ENCODE peak calls at places on chromosomes 1 and 21, in seven cellular contexts. One of them, this sample, is unnamed.

GRCh38 chr1:153349363-153350340 is 1.0 kb upstream of the PGLYRP4 start:
- DNase-seq in HCEC 1CT: no peak
- DNase-seq in EH: no peak
- DNase-seq in fibroblast of the conjunctiva: no peak
- DNase-seq in GM12865: peak
- DNase-seq in MM.1S: no peak
- DNase-seq in tibial nerve: no peak
- DNase-seq in this sample: no peak

GRCh38 chr1:211497489-211498045 is 5.6 kb upstream of the RD3 start:
- DNase-seq in fibroblast of the conjunctiva: no peak
- DNase-seq in HCEC 1CT: no peak
- DNase-seq in MM.1S: no peak
- DNase-seq in tibial nerve: no peak
- DNase-seq in EH: no peak
- DNase-seq in GM12865: no peak
- DNase-seq in this sample: no peak

GRCh38 chr21:37746849-37747248 is 169.4 kb downstream of the KCNJ6 start:
- DNase-seq in MM.1S: no peak
- DNase-seq in HCEC 1CT: no peak
- DNase-seq in tibial nerve: no peak
- DNase-seq in EH: no peak
- DNase-seq in fibroblast of the conjunctiva: no peak
- DNase-seq in GM12865: no peak
- DNase-seq in this sample: no peak

GRCh38 chr1:37727186-37727585 is 34.9 kb downstream of the CDCA8 start:
- DNase-seq in GM12865: no peak
- DNase-seq in tibial nerve: no peak
- DNase-seq in MM.1S: no peak
- DNase-seq in HCEC 1CT: no peak
- DNase-seq in EH: no peak
- DNase-seq in fibroblast of the conjunctiva: no peak
- DNase-seq in this sample: no peak

GRCh38 chr1:207470927-207471326 is 16.8 kb downstream of the CR2 start:
- DNase-seq in fibroblast of the conjunctiva: no peak
- DNase-seq in HCEC 1CT: no peak
- DNase-seq in MM.1S: no peak
- DNase-seq in tibial nerve: no peak
- DNase-seq in GM12865: no peak
- DNase-seq in EH: no peak
- DNase-seq in this sample: no peak

GRCh38 chr1:226870323-226871046 is at the start of gene PSEN2:
- DNase-seq in fibroblast of the conjunctiva: no peak
- DNase-seq in EH: peak
- DNase-seq in MM.1S: peak
- DNase-seq in HCEC 1CT: peak
- DNase-seq in GM12865: peak
- DNase-seq in tibial nerve: peak
- DNase-seq in this sample: peak

GRCh38 chr1:156582388-156583022 is 3.0 kb downstream of the TTC24 start:
- DNase-seq in EH: no peak
- DNase-seq in MM.1S: no peak
- DNase-seq in fibroblast of the conjunctiva: no peak
- DNase-seq in GM12865: peak
- DNase-seq in tibial nerve: no peak
- DNase-seq in HCEC 1CT: no peak
- DNase-seq in this sample: no peak

GRCh38 chr1:172727956-172728603 is 69.2 kb downstream of the FASLG start:
- DNase-seq in tibial nerve: no peak
- DNase-seq in fibroblast of the conjunctiva: peak
- DNase-seq in HCEC 1CT: peak
- DNase-seq in EH: peak
- DNase-seq in GM12865: peak
- DNase-seq in MM.1S: peak
- DNase-seq in this sample: peak

GRCh38 chr1:236759252-236759859 is 35.7 kb upstream of the MTR start:
- DNase-seq in HCEC 1CT: peak
- DNase-seq in GM12865: peak
- DNase-seq in EH: peak
- DNase-seq in fibroblast of the conjunctiva: peak
- DNase-seq in tibial nerve: no peak
- DNase-seq in MM.1S: peak
- DNase-seq in this sample: peak

GRCh38 chr1:36530261-36530660 is 47.5 kb upstream of the CSF3R start:
- DNase-seq in tibial nerve: no peak
- DNase-seq in GM12865: no peak
- DNase-seq in MM.1S: no peak
- DNase-seq in HCEC 1CT: no peak
- DNase-seq in fibroblast of the conjunctiva: no peak
- DNase-seq in EH: no peak
- DNase-seq in this sample: no peak

GRCh38 chr1:37175666-37176215 is 141.4 kb upstream of the GRIK3 start:
- DNase-seq in GM12865: no peak
- DNase-seq in MM.1S: no peak
- DNase-seq in EH: no peak
- DNase-seq in tibial nerve: no peak
- DNase-seq in HCEC 1CT: no peak
- DNase-seq in fibroblast of the conjunctiva: no peak
- DNase-seq in this sample: no peak

GRCh38 chr1:182331412-182331811 is 60.2 kb downstream of the GLUL start:
- DNase-seq in EH: no peak
- DNase-seq in MM.1S: no peak
- DNase-seq in GM12865: no peak
- DNase-seq in fibroblast of the conjunctiva: no peak
- DNase-seq in HCEC 1CT: no peak
- DNase-seq in tibial nerve: no peak
- DNase-seq in this sample: no peak

GRCh38 chr1:55781944-55782482 is 566.8 kb upstream of the USP24 start:
- DNase-seq in GM12865: no peak
- DNase-seq in EH: peak
- DNase-seq in MM.1S: no peak
- DNase-seq in fibroblast of the conjunctiva: peak
- DNase-seq in tibial nerve: no peak
- DNase-seq in HCEC 1CT: peak
- DNase-seq in this sample: peak

GRCh38 chr1:50975436-50975835 is 5.4 kb downstream of the CDKN2C start:
- DNase-seq in fibroblast of the conjunctiva: no peak
- DNase-seq in GM12865: no peak
- DNase-seq in HCEC 1CT: no peak
- DNase-seq in MM.1S: no peak
- DNase-seq in EH: no peak
- DNase-seq in tibial nerve: no peak
- DNase-seq in this sample: peak

GRCh38 chr21:20971296-20971921 is 26.8 kb upstream of the NCAM2 start:
- DNase-seq in HCEC 1CT: peak
- DNase-seq in tibial nerve: peak
- DNase-seq in EH: peak
- DNase-seq in fibroblast of the conjunctiva: peak
- DNase-seq in GM12865: peak
- DNase-seq in MM.1S: peak
- DNase-seq in this sample: peak

GRCh38 chr1:172946814-172947507 is 103.8 kb downstream of the TNFSF18 start:
- DNase-seq in MM.1S: no peak
- DNase-seq in tibial nerve: no peak
- DNase-seq in fibroblast of the conjunctiva: no peak
- DNase-seq in HCEC 1CT: peak
- DNase-seq in EH: peak
- DNase-seq in GM12865: no peak
- DNase-seq in this sample: peak

GRCh38 chr1:197955486-197956394 is 38.6 kb downstream of the LHX9 start:
- DNase-seq in HCEC 1CT: no peak
- DNase-seq in EH: peak
- DNase-seq in fibroblast of the conjunctiva: peak
- DNase-seq in MM.1S: no peak
- DNase-seq in tibial nerve: no peak
- DNase-seq in GM12865: no peak
- DNase-seq in this sample: peak

GRCh38 chr21:16082038-16082816 is 352.4 kb downstream of the USP25 start:
- DNase-seq in tibial nerve: no peak
- DNase-seq in HCEC 1CT: peak
- DNase-seq in GM12865: peak
- DNase-seq in fibroblast of the conjunctiva: peak
- DNase-seq in MM.1S: peak
- DNase-seq in EH: peak
- DNase-seq in this sample: peak

GRCh38 chr1:32104127-32104526 is 3.7 kb upstream of the KPNA6 start:
- DNase-seq in GM12865: no peak
- DNase-seq in EH: no peak
- DNase-seq in MM.1S: no peak
- DNase-seq in fibroblast of the conjunctiva: no peak
- DNase-seq in tibial nerve: no peak
- DNase-seq in HCEC 1CT: no peak
- DNase-seq in this sample: no peak

GRCh38 chr1:26126321-26127084 is 14.9 kb downstream of the PDIK1L start:
- DNase-seq in tibial nerve: no peak
- DNase-seq in HCEC 1CT: no peak
- DNase-seq in GM12865: peak
- DNase-seq in MM.1S: peak
- DNase-seq in EH: no peak
- DNase-seq in fibroblast of the conjunctiva: no peak
- DNase-seq in this sample: no peak

GRCh38 chr21:36589352-36589971 is 109.5 kb upstream of the SIM2 start:
- DNase-seq in fibroblast of the conjunctiva: peak
- DNase-seq in MM.1S: peak
- DNase-seq in EH: peak
- DNase-seq in HCEC 1CT: peak
- DNase-seq in GM12865: peak
- DNase-seq in tibial nerve: no peak
- DNase-seq in this sample: peak

GRCh38 chr1:26027716-26028489 is 6.3 kb downstream of the EXTL1 start:
- DNase-seq in HCEC 1CT: no peak
- DNase-seq in EH: peak
- DNase-seq in MM.1S: no peak
- DNase-seq in fibroblast of the conjunctiva: no peak
- DNase-seq in GM12865: no peak
- DNase-seq in tibial nerve: no peak
- DNase-seq in this sample: no peak

This sample was measured in AG10803.